ENCODE peak calls at places on chromosomes 11 and 22, in five cellular contexts. P, Y, T, V and X are unnamed samples.

GRCh38 chr11:109304159-109304558 is 117.8 kb upstream of the C11orf87 start:
- DNase-seq in T (no peak), V (no peak), P (peak; percentile 46), Y (no peak), X (no peak)

GRCh38 chr11:96050435-96051182 is 126.7 kb upstream of the MTMR2 start:
- DNase-seq in V (no peak), T (no peak), P (no peak), Y (no peak), X (no peak)

GRCh38 chr11:45475135-45475534 is 189.0 kb upstream of the SYT13 start:
- DNase-seq in T (no peak), Y (no peak), P (no peak), V (no peak), X (no peak)

GRCh38 chr11:44446341-44446712 is 119.1 kb upstream of the CD82 start:
- DNase-seq in T (no peak), V (no peak), P (peak; percentile 14), Y (no peak), X (no peak)

GRCh38 chr22:44523981-44524759 is 26.1 kb upstream of the RTL6 start:
- DNase-seq in T (no peak), P (peak; percentile 13), Y (no peak), V (no peak), X (no peak)

GRCh38 chr11:36210529-36210928 is 78.7 kb downstream of the COMMD9 start:
- DNase-seq in P (peak; percentile 45), V (no peak), Y (no peak), T (no peak), X (no peak)

GRCh38 chr11:1228183-1228821 is 5.4 kb downstream of the MUC5B start:
- DNase-seq in Y (no peak), T (no peak), V (no peak), P (no peak), X (no peak)

GRCh38 chr11:7657306-7658025 is 15.8 kb downstream of the CYB5R2 start:
- DNase-seq in T (peak; percentile 49), P (peak; percentile 80), Y (no peak), V (no peak), X (peak; percentile 28)

GRCh38 chr22:31870890-31871289 is 73.4 kb upstream of the YWHAH start:
- DNase-seq in T (no peak), V (no peak), P (peak; percentile 74), Y (no peak), X (no peak)

GRCh38 chr11:131899954-131900580 is 529.7 kb downstream of the NTM start:
- DNase-seq in T (no peak), V (no peak), Y (no peak), P (no peak), X (no peak)

GRCh38 chr22:36577019-36577418 is 48.1 kb upstream of the EIF3D start:
- DNase-seq in V (no peak), Y (no peak), P (peak; percentile 41), T (no peak), X (no peak)

GRCh38 chr11:122963981-122964380 is 17.7 kb downstream of the BSX start:
- DNase-seq in P (no peak), V (no peak), Y (no peak), T (no peak), X (no peak)

DNA sequence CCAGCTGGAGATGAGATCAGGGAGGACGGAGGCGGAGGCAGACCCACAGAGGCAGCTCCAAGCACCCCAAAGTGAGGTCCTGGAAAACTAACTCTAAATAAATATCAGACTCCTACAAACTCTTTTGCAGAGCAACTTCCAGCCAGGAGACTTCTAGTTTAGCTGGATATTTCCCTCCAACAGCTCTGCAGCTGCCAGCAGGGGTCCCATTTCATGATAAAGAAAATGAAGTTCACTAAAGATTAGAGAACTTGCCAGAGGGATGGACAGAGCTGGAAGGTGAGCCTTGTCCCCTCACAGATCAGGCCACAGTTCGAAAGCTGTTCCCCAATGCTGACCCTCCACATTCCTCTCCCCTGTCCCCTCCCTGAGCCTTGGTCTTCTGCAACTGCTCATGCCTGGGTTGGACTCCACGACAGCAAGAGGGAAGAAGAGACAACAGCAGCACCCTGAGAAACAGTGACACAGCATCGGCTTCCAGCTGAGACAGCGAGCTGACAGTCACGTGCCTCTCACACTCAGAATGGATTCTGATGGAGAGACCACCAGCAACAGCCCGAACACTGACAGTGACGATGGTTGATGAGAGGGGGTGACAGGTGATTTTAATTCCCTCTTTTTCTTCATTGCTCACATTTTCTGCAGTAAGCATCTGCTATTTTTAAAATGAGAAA is 5.7 kb downstream of the CARS1 start:
- DNase-seq in V (no peak), T (no peak), Y (no peak), P (no peak), X (no peak)
- TF ChIP-seq CTCF in V (no peak), T (no peak), Y (no peak), P (no peak), X (peak; percentile 15)

GRCh38 chr11:120257346-120257745 is 17.4 kb downstream of the POU2F3 start:
- DNase-seq in P (no peak), T (no peak), Y (no peak), V (no peak), X (no peak)

GRCh38 chr11:120260616-120261015 is 20.7 kb downstream of the POU2F3 start:
- DNase-seq in P (no peak), V (no peak), Y (no peak), T (no peak), X (no peak)

GRCh38 chr11:120258661-120259060 is 18.7 kb downstream of the POU2F3 start:
- DNase-seq in V (no peak), T (no peak), Y (no peak), P (no peak), X (no peak)

GRCh38 chr11:120259988-120260565 is 20.1 kb downstream of the POU2F3 start:
- DNase-seq in Y (no peak), T (no peak), V (no peak), P (no peak), X (no peak)

GRCh38 chr11:120259241-120259640 is 19.3 kb downstream of the POU2F3 start:
- DNase-seq in T (no peak), P (no peak), Y (no peak), V (no peak), X (no peak)
- TF ChIP-seq CTCF in T (no peak), P (no peak), Y (no peak), V (no peak), X (no peak)

GRCh38 chr11:94922675-94923347 is 50.5 kb downstream of the CWC15 start:
- DNase-seq in V (peak; percentile 15), P (no peak), Y (no peak), T (no peak), X (no peak)
- TF ChIP-seq CTCF in V (no peak), P (no peak), Y (no peak), T (no peak), X (no peak)

GRCh38 chr11:66044757-66045156 is 4.2 kb downstream of the GAL3ST3 start:
- DNase-seq in T (no peak), V (no peak), P (no peak), Y (no peak), X (no peak)

GRCh38 chr11:66047541-66048365 is 1.2 kb downstream of the GAL3ST3 start:
- DNase-seq in T (no peak), P (no peak), V (no peak), Y (no peak), X (peak; percentile 6)

GRCh38 chr11:66046901-66047300 is 2.1 kb downstream of the GAL3ST3 start:
- DNase-seq in P (no peak), V (no peak), Y (no peak), T (no peak), X (peak; percentile 7)

GRCh38 chr11:66043008-66043906 is 5.7 kb downstream of the GAL3ST3 start:
- DNase-seq in T (no peak), V (no peak), P (no peak), Y (no peak), X (peak; percentile 23)

GRCh38 chr11:66045177-66045639 is 3.8 kb downstream of the GAL3ST3 start:
- DNase-seq in V (peak; percentile 92), T (peak; percentile 86), Y (peak; percentile 91), P (peak; percentile 78), X (peak; percentile 93)
- TF ChIP-seq CTCF in V (peak; percentile 94), T (peak; percentile 95), Y (peak; percentile 92), P (peak; percentile 86), X (peak; percentile 92)

GRCh38 chr11:76419896-76420295 is 24.9 kb upstream of the EMSY start:
- DNase-seq in V (peak; percentile 48), T (no peak), P (peak; percentile 16), Y (peak; percentile 34), X (no peak)

GRCh38 chr11:76410771-76411423 is 29.8 kb downstream of the GVQW3 start:
- DNase-seq in V (no peak), T (no peak), Y (no peak), P (no peak), X (no peak)

GRCh38 chr11:76415073-76415472 is 29.7 kb upstream of the EMSY start:
- DNase-seq in P (no peak), Y (no peak), T (peak; percentile 39), V (peak; percentile 21), X (no peak)
- TF ChIP-seq CTCF in P (no peak), Y (peak; percentile 14), T (peak; percentile 27), V (peak; percentile 43), X (no peak)

GRCh38 chr11:32176223-32176811 is 85.4 kb downstream of the RCN1 start:
- DNase-seq in T (peak; percentile 71), V (peak; percentile 73), P (peak; percentile 89), Y (peak; percentile 74), X (peak; percentile 77)

GRCh38 chr11:32172771-32173170 is 81.9 kb downstream of the RCN1 start:
- DNase-seq in P (no peak), T (no peak), V (no peak), Y (no peak), X (no peak)

GRCh38 chr11:32168924-32169323 is 78.0 kb downstream of the RCN1 start:
- DNase-seq in Y (no peak), T (no peak), P (no peak), V (no peak), X (no peak)

GRCh38 chr11:32173977-32174376 is 83.1 kb downstream of the RCN1 start:
- DNase-seq in T (no peak), V (no peak), Y (no peak), P (no peak), X (no peak)

DNA sequence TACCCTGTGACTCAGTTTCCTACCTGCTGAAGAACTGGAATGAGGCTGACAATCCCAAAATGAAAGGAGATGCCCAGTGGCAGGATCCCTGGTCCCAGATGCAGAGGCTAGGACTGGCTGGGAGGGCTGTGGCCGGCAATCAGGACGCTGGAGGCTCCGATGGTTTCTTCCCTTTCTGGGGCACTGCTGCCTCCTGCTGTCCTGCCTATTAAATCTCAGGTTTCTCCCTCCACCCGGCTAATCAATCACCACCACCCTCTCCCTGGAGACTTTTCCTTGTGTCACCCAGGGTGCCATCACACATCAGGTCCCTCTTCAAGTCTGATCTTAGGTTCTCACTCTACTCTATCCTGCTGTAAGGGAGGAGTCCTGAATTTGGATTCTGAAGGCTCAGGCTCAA is 82.6 kb downstream of the RCN1 start:
- DNase-seq in V (no peak), Y (peak; percentile 48), P (peak; percentile 62), T (peak; percentile 27), X (peak; percentile 52)
- TF ChIP-seq CTCF in V (peak; percentile 18), Y (peak; percentile 59), P (peak; percentile 73), T (peak; percentile 57), X (peak; percentile 71)